ENCODE peak calls at places on chromosomes 12 and 14, in four cellular contexts. One of them, this sample, is unnamed.

GRCh38 chr12:116561181-116561821 is 2.1 kb downstream of the MAP1LC3B2 start:
- DNase-seq in progenitor cell of endocrine pancreas: no peak
- DNase-seq in gastrocnemius medialis: no peak
- DNase-seq in neuronal stem cell: no peak
- DNase-seq in this sample: no peak

GRCh38 chr12:30519535-30519934 is 176.1 kb downstream of the IPO8 start:
- DNase-seq in progenitor cell of endocrine pancreas: no peak
- DNase-seq in gastrocnemius medialis: no peak
- DNase-seq in neuronal stem cell: no peak
- DNase-seq in this sample: no peak

GRCh38 chr14:103552011-103552797 is 10.3 kb downstream of the BAG5 start:
- DNase-seq in neuronal stem cell: no peak
- DNase-seq in progenitor cell of endocrine pancreas: no peak
- DNase-seq in gastrocnemius medialis: peak; percentile 83
- DNase-seq in this sample: no peak

GRCh38 chr14:94542811-94543449 is 18.3 kb upstream of the SERPINA4 start:
- DNase-seq in gastrocnemius medialis: no peak
- DNase-seq in neuronal stem cell: no peak
- DNase-seq in progenitor cell of endocrine pancreas: no peak
- DNase-seq in this sample: no peak

GRCh38 chr14:26527095-26527494 is 70.7 kb downstream of the NOVA1 start:
- DNase-seq in progenitor cell of endocrine pancreas: no peak
- DNase-seq in neuronal stem cell: no peak
- DNase-seq in gastrocnemius medialis: no peak
- DNase-seq in this sample: no peak

GRCh38 chr12:127811988-127812387 is 455.0 kb upstream of the TMEM132C start:
- DNase-seq in neuronal stem cell: peak; percentile 15
- DNase-seq in gastrocnemius medialis: no peak
- DNase-seq in progenitor cell of endocrine pancreas: no peak
- DNase-seq in this sample: no peak

GRCh38 chr12:126570571-126570970 is 1505.3 kb downstream of the AACS start:
- DNase-seq in neuronal stem cell: no peak
- DNase-seq in gastrocnemius medialis: no peak
- DNase-seq in progenitor cell of endocrine pancreas: no peak
- DNase-seq in this sample: no peak

GRCh38 chr12:67270622-67271021 is 1.5 kb downstream of the CAND1 start:
- DNase-seq in gastrocnemius medialis: no peak
- DNase-seq in neuronal stem cell: no peak
- DNase-seq in progenitor cell of endocrine pancreas: no peak
- DNase-seq in this sample: no peak

GRCh38 chr14:32576088-32576795 is 247.1 kb downstream of the AKAP6 start:
- DNase-seq in neuronal stem cell: peak; percentile 49
- DNase-seq in gastrocnemius medialis: peak; percentile 35
- DNase-seq in progenitor cell of endocrine pancreas: peak; percentile 16
- DNase-seq in this sample: no peak

GRCh38 chr12:65665817-65666216 is 158.5 kb upstream of the HMGA2 start:
- DNase-seq in neuronal stem cell: no peak
- DNase-seq in progenitor cell of endocrine pancreas: no peak
- DNase-seq in gastrocnemius medialis: no peak
- DNase-seq in this sample: peak; percentile 3

GRCh38 chr14:70802379-70802778 is 6.9 kb downstream of the MAP3K9 start:
- DNase-seq in gastrocnemius medialis: no peak
- DNase-seq in neuronal stem cell: no peak
- DNase-seq in progenitor cell of endocrine pancreas: no peak
- DNase-seq in this sample: no peak